ENCODE peak calls at places on chromosomes 1 and 21, in eight cellular contexts. S is MM.1S, C is thoracic aorta, E is H9, X is OCI-LY7, W is testis, O is suprapubic skin, K is GM23248. P is an unnamed sample.

GRCh38 chr1:184272178-184272866 is 114.5 kb upstream of the C1orf21 start:
- DNase-seq in S (no peak), C (no peak), E (no peak), X (no peak), W (no peak), O (no peak), K (peak), P (no peak)

GRCh38 chr1:153578490-153578889 is 12.8 kb upstream of the S100A2 start:
- DNase-seq in S (no peak), C (no peak), E (no peak), X (no peak), W (no peak), O (no peak), K (peak), P (no peak)

GRCh38 chr21:32597205-32597604 is 11.9 kb upstream of the TCP10L start:
- DNase-seq in S (no peak), C (no peak), E (no peak), X (no peak), W (no peak), O (no peak), K (peak), P (no peak)

GRCh38 chr1:23751050-23751814 is 8.0 kb downstream of the ELOA start:
- DNase-seq in S (peak), C (no peak), E (peak), X (peak), W (peak), O (no peak), K (peak), P (peak)

GRCh38 chr1:169361281-169361680 is 6.3 kb downstream of the NME7 start:
- DNase-seq in S (no peak), C (no peak), E (no peak), X (no peak), W (no peak), O (no peak), K (peak), P (no peak)

GRCh38 chr1:41362749-41363631 is 1.8 kb downstream of the FOXO6 start:
- DNase-seq in S (no peak), C (no peak), E (no peak), X (no peak), W (no peak), O (no peak), K (no peak), P (no peak)

GRCh38 chr1:28910379-28911125 is 3.8 kb upstream of the EPB41 start:
- DNase-seq in S (no peak), C (no peak), E (no peak), X (no peak), W (no peak), O (peak), K (no peak), P (no peak)

GRCh38 chr1:187491082-187491720 is 662.5 kb downstream of the PLA2G4A start:
- DNase-seq in S (no peak), C (no peak), E (no peak), X (no peak), W (no peak), O (no peak), K (peak), P (no peak)

GRCh38 chr1:2353907-2354438 is 37.4 kb downstream of the MORN1 start:
- DNase-seq in S (no peak), C (no peak), E (no peak), X (no peak), W (no peak), O (no peak), K (no peak), P (no peak)

GRCh38 chr1:15106608-15107007 is 46.9 kb upstream of the TMEM51 start:
- DNase-seq in S (no peak), C (no peak), E (no peak), X (no peak), W (no peak), O (no peak), K (no peak), P (peak)

GRCh38 chr1:176285996-176286395 is 78.9 kb upstream of the COP1 start:
- DNase-seq in S (no peak), C (no peak), E (no peak), X (no peak), W (no peak), O (no peak), K (no peak), P (no peak)

GRCh38 chr1:53943490-53944043 is 1.9 kb downstream of the IFT25 start:
- DNase-seq in S (no peak), C (no peak), E (no peak), X (no peak), W (no peak), O (no peak), K (no peak), P (no peak)

GRCh38 chr1:66729130-66729922 is 22.9 kb upstream of the DYNLT5 start:
- DNase-seq in S (peak), C (no peak), E (no peak), X (no peak), W (no peak), O (no peak), K (no peak), P (no peak)

GRCh38 chr21:39121600-39122355 is 61.5 kb downstream of the PSMG1 start:
- DNase-seq in S (peak), C (no peak), E (no peak), X (no peak), W (no peak), O (no peak), K (no peak), P (no peak)

GRCh38 chr1:192913683-192914082 is 104.8 kb downstream of the RGS2 start:
- DNase-seq in S (no peak), C (no peak), E (no peak), X (no peak), W (peak), O (no peak), K (no peak), P (peak)

GRCh38 chr1:53260631-53261247 is 22.4 kb upstream of the MAGOH start:
- DNase-seq in S (no peak), C (no peak), E (no peak), X (no peak), W (no peak), O (no peak), K (no peak), P (no peak)

GRCh38 chr1:101040666-101041065 is 15.1 kb upstream of the DPH5 start:
- DNase-seq in S (no peak), C (no peak), E (no peak), X (no peak), W (no peak), O (no peak), K (no peak), P (no peak)

GRCh38 chr1:200668514-200669313 is 993 bp downstream of the DDX59 start:
- DNase-seq in S (no peak), C (no peak), E (no peak), X (no peak), W (no peak), O (no peak), K (no peak), P (no peak)

GRCh38 chr1:43418858-43419257 is 29.2 kb downstream of the SZT2 start:
- DNase-seq in S (no peak), C (no peak), E (no peak), X (no peak), W (no peak), O (no peak), K (no peak), P (no peak)

GRCh38 chr1:184036517-184036949 is 995 bp downstream of the COLGALT2 start:
- DNase-seq in S (no peak), C (no peak), E (peak), X (no peak), W (peak), O (no peak), K (peak), P (peak)

GRCh38 chr21:43211085-43212071 is 42.6 kb downstream of the CRYAA start:
- DNase-seq in S (no peak), C (no peak), E (peak), X (peak), W (peak), O (peak), K (peak), P (peak)

GRCh38 chr1:33347650-33347992 is 26.7 kb upstream of the A3GALT2 start:
- DNase-seq in S (no peak), C (no peak), E (no peak), X (no peak), W (peak), O (no peak), K (peak), P (no peak)

GRCh38 chr1:241391926-241392710 is 35.1 kb upstream of the RGS7 start:
- DNase-seq in S (no peak), C (no peak), E (no peak), X (no peak), W (no peak), O (no peak), K (no peak), P (no peak)

GRCh38 chr1:37940299-37940947 is 6.4 kb downstream of the INPP5B start:
- DNase-seq in S (no peak), C (no peak), E (no peak), X (no peak), W (no peak), O (no peak), K (no peak), P (peak)

GRCh38 chr1:94039871-94040569 is 80.9 kb downstream of the ABCA4 start:
- DNase-seq in S (no peak), C (no peak), E (no peak), X (no peak), W (peak), O (peak), K (peak), P (no peak)

GRCh38 chr21:31128234-31128633 is 90.0 kb upstream of the KRTAP19-8 start:
- DNase-seq in S (no peak), C (no peak), E (no peak), X (no peak), W (no peak), O (no peak), K (no peak), P (no peak)
- H3K27ac ChIP-seq in S (no peak), C (no peak), E (no peak), X (no peak), W (no peak), O (no peak), K (no peak), P (no peak)

GRCh38 chr1:109532365-109533136 is 7.1 kb upstream of the GPR61 start:
- DNase-seq in S (peak), C (peak), E (peak), X (peak), W (peak), O (peak), K (peak), P (peak)
- H3K27ac ChIP-seq in S (no peak), C (peak), E (no peak), X (peak), W (peak), O (no peak), K (peak), P (no peak)

GRCh38 chr1:234656981-234657651 is 47.1 kb upstream of the IRF2BP2 start:
- DNase-seq in S (peak), C (no peak), E (no peak), X (no peak), W (no peak), O (no peak), K (peak), P (no peak)
- H3K27ac ChIP-seq in S (no peak), C (no peak), E (no peak), X (no peak), W (no peak), O (peak), K (peak), P (peak)

GRCh38 chr1:203284411-203285208 is 20.7 kb upstream of the BTG2 start:
- DNase-seq in S (no peak), C (no peak), E (no peak), X (no peak), W (peak), O (peak), K (no peak), P (peak)

GRCh38 chr1:203282720-203283542 is 22.4 kb upstream of the BTG2 start:
- DNase-seq in S (no peak), C (no peak), E (no peak), X (peak), W (no peak), O (peak), K (no peak), P (peak)

GRCh38 chr1:203281851-203282661 is 23.3 kb upstream of the BTG2 start:
- DNase-seq in S (no peak), C (no peak), E (no peak), X (no peak), W (no peak), O (no peak), K (no peak), P (no peak)

GRCh38 chr1:203281033-203281432 is 24.3 kb upstream of the BTG2 start:
- DNase-seq in S (no peak), C (no peak), E (no peak), X (peak), W (no peak), O (no peak), K (peak), P (no peak)

GRCh38 chr1:203283597-203283996 is 21.7 kb upstream of the BTG2 start:
- DNase-seq in S (no peak), C (no peak), E (no peak), X (no peak), W (no peak), O (peak), K (no peak), P (peak)
- H3K27ac ChIP-seq in S (no peak), C (no peak), E (no peak), X (peak), W (no peak), O (no peak), K (no peak), P (peak)

GRCh38 chr21:34795152-34796141 is 126.7 kb downstream of the CLIC6 start:
- DNase-seq in S (no peak), C (no peak), E (no peak), X (no peak), W (no peak), O (no peak), K (peak), P (no peak)

GRCh38 chr21:34794686-34795085 is 125.9 kb downstream of the CLIC6 start:
- DNase-seq in S (no peak), C (no peak), E (no peak), X (no peak), W (no peak), O (no peak), K (no peak), P (no peak)

GRCh38 chr21:34797202-34797527 is 128.4 kb downstream of the CLIC6 start:
- DNase-seq in S (no peak), C (no peak), E (no peak), X (no peak), W (no peak), O (no peak), K (no peak), P (no peak)

GRCh38 chr21:34797926-34798595 is 129.3 kb downstream of the CLIC6 start:
- DNase-seq in S (no peak), C (no peak), E (no peak), X (no peak), W (no peak), O (no peak), K (no peak), P (no peak)

GRCh38 chr21:34796518-34797201 is 127.9 kb downstream of the CLIC6 start:
- DNase-seq in S (no peak), C (no peak), E (no peak), X (no peak), W (no peak), O (no peak), K (peak), P (no peak)
- H3K27ac ChIP-seq in S (no peak), C (no peak), E (no peak), X (no peak), W (no peak), O (peak), K (peak), P (peak)

GRCh38 chr1:36484099-36484498 is 1.4 kb upstream of the CSF3R start:
- DNase-seq in S (no peak), C (no peak), E (no peak), X (no peak), W (no peak), O (no peak), K (no peak), P (no peak)
- H3K27ac ChIP-seq in S (no peak), C (no peak), E (no peak), X (no peak), W (no peak), O (no peak), K (no peak), P (no peak)

P was measured in body of pancreas.